ENCODE peak calls at places on chromosome 18, in eight cellular contexts. J is H1, F is tibial nerve, C is ovary, U is sigmoid colon, R is A549, K is K562, A is suprapubic skin. S is an unnamed sample.

GRCh38 chr18:79627750-79628294 is 51.8 kb upstream of the CTDP1 start:
- DNase-seq in J (no peak), F (no peak), C (no peak), U (peak), R (no peak), K (no peak), A (no peak), S (no peak)

GRCh38 chr18:36333418-36333817 is 35.9 kb downstream of the FHOD3 start:
- DNase-seq in J (no peak), F (no peak), C (no peak), U (no peak), R (no peak), K (no peak), A (no peak), S (no peak)

GRCh38 chr18:33560686-33561370 is 17.2 kb upstream of the ASXL3 start:
- DNase-seq in J (no peak), F (no peak), C (no peak), U (no peak), R (no peak), K (no peak), A (no peak), S (no peak)

GRCh38 chr18:68177807-68178702 is 536.9 kb downstream of the TMX3 start:
- DNase-seq in J (no peak), F (no peak), C (no peak), U (no peak), R (no peak), K (no peak), A (no peak), S (no peak)

GRCh38 chr18:49857708-49858107 is 44.4 kb upstream of the ACAA2 start:
- DNase-seq in J (no peak), F (no peak), C (no peak), U (no peak), R (no peak), K (no peak), A (no peak), S (no peak)

GRCh38 chr18:67766930-67767329 is 250.4 kb upstream of the DSEL start:
- DNase-seq in J (no peak), F (no peak), C (no peak), U (no peak), R (no peak), K (no peak), A (no peak), S (no peak)

GRCh38 chr18:37421349-37422080 is 144.1 kb downstream of the CELF4 start:
- DNase-seq in J (no peak), F (no peak), C (no peak), U (no peak), R (no peak), K (no peak), A (no peak), S (no peak)

GRCh38 chr18:54888378-54888777 is 60.1 kb downstream of the RAB27B start:
- DNase-seq in J (no peak), F (no peak), C (no peak), U (no peak), R (no peak), K (no peak), A (no peak), S (no peak)

GRCh38 chr18:5304232-5304631 is 8.7 kb upstream of the ZBTB14 start:
- DNase-seq in J (no peak), F (no peak), C (no peak), U (no peak), R (no peak), K (no peak), A (no peak), S (no peak)

GRCh38 chr18:49623571-49623970 is 61.7 kb downstream of the LIPG start:
- DNase-seq in J (no peak), F (no peak), C (no peak), U (no peak), R (no peak), K (no peak), A (no peak), S (no peak)

GRCh38 chr18:77316641-77317040 is 67.0 kb downstream of the GALR1 start:
- DNase-seq in J (no peak), F (no peak), C (no peak), U (no peak), R (no peak), K (no peak), A (no peak), S (no peak)

GRCh38 chr18:79010802-79011201 is 31.2 kb downstream of the SALL3 start:
- DNase-seq in J (no peak), F (no peak), C (no peak), U (no peak), R (no peak), K (no peak), A (no peak), S (no peak)

GRCh38 chr18:55907352-55908045 is 319.5 kb upstream of the TCF4 start:
- DNase-seq in J (no peak), F (no peak), C (peak), U (no peak), R (no peak), K (no peak), A (no peak), S (no peak)
- H3K4me3 ChIP-seq in J (no peak), F (no peak), C (no peak), U (no peak), R (no peak), K (no peak), A (no peak), S (no peak)

DNA sequence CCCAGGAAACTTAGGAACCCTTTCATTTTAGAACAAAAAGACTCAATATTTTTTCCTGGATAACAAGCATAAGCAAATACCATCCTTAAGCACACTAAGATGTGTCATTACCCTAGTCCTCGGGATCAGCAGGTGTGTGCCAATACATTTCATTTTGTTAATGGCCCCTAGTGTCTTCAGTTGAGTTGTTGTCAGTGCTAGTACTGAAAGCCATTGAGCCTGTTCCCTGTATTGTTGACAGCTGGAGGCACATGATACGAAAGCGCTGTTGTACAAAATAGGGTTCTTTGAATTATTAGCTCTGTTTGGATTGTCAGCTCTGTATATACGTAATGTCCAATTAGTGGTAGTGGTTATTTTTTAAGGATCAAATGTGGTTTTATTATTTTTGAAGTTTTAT is 29.5 kb downstream of the VAPA start:
- DNase-seq in J (no peak), F (no peak), C (no peak), U (no peak), R (no peak), K (no peak), A (no peak), S (no peak)
- TF ChIP-seq EP300 in J (no peak), F (no peak), C (no peak), U (no peak), R (no peak), K (no peak), A (no peak), S (no peak)

DNA sequence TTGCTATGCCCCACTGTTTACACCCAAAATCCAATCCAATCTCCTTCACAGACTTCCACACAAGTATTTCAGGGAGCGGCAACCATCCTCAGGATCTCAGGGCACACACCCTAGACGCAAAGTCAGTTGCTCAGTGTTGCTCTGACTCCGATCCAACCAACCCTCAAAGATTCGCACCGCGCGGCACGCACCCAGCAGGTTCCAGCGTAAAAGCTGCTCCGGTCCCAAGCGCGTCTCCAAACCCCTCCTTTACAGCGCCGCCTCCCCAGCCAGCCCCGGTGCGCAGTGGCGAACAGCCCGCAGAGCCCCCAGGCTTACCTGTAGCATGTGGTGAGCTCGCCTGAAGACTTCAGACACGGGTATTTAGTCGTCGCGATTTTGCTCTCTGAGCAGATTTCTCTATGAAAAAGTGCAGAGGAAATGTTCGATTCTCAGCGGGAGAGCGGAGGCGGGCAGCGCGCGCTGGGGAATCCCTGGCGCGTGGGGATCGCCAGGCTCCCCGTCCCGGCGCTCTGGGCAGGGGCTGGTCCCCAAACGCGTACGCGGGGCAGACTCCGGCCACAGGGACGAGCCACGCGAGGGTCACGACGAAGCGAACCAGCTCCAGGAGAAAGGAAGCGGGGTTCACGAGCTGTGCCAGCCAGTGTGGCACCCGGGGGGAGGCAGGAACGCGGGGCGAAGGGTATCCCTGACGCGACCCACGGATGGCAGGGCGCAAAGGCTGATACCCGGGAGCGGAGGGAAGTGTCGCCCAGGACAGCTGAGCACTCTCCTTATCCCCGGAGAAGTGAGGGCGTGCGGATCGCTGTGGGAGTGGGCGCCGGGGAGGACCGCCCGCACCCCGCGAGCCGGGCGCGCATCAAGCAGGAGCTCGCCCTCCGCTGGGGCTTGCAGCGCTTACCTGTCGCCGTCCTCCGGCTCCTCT is 650 bp downstream of the CCBE1 start:
- DNase-seq in J (peak), F (no peak), C (peak), U (peak), R (no peak), K (no peak), A (no peak), S (peak)
- H3K4me3 ChIP-seq in J (peak), F (no peak), C (peak), U (peak), R (peak), K (no peak), A (peak), S (peak)

GRCh38 chr18:9869713-9870430 is 15.9 kb upstream of the TXNDC2 start:
- DNase-seq in J (no peak), F (no peak), C (peak), U (no peak), R (peak), K (peak), A (no peak), S (peak)

GRCh38 chr18:9868857-9869712 is 16.7 kb upstream of the TXNDC2 start:
- DNase-seq in J (no peak), F (no peak), C (no peak), U (no peak), R (no peak), K (no peak), A (no peak), S (peak)

GRCh38 chr18:9872823-9873222 is 12.9 kb upstream of the TXNDC2 start:
- DNase-seq in J (no peak), F (no peak), C (no peak), U (no peak), R (no peak), K (no peak), A (no peak), S (no peak)

GRCh38 chr18:9871244-9871746 is 14.5 kb upstream of the TXNDC2 start:
- DNase-seq in J (no peak), F (no peak), C (no peak), U (no peak), R (no peak), K (no peak), A (no peak), S (no peak)

DNA sequence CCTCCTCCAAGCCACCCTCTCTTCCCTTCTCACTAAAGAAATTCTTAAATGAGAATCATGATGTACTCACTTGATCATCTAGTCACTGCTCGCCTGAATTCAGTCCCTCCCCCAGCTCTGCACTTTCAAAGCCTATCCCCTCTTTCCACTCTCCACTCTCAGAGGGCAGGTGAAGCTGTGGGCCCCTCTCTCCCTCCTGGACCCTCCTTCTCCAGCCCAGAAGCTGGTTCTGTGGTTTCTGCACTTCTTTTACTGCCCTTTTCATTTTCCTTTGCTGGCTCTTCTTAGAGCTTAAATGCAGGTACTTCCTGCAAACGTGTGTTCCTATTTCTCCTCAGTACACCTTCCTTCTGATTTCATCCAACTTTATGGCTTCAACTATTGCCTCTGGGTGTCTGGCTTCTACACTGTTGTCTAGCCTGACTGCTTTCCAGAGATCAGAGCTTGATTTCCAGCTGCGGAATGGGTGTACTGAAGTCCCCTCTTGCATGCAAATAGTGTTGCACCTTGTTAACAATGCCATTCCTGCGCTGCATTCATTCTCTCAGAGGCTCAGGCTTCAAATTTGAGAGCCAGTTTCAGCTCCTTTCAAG is 15.2 kb upstream of the TXNDC2 start:
- DNase-seq in J (no peak), F (no peak), C (no peak), U (no peak), R (no peak), K (no peak), A (no peak), S (no peak)
- TF ChIP-seq EP300 in J (no peak), F (no peak), C (no peak), U (no peak), R (no peak), K (no peak), A (no peak), S (no peak)

DNA sequence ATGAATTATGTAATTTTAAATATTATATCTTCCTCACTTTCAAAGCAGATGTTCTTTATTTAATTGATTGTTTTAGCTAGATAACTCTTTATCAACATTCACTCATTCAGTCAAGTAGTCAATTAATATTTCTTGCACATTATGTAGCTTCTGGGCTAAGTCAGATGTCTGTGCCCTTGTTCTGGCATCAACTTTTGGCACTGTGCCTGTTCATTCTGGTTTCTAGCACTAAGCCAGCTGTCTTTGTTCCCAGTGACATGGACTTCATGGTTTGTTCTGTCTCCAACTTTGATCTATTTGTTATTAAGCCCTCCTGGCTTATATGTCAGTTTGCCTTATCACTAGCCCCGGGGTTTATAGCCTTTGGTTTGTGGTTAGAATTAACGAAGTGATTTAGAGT is 247.9 kb upstream of the SYT4 start:
- DNase-seq in J (no peak), F (no peak), C (no peak), U (no peak), R (no peak), K (no peak), A (no peak), S (no peak)
- H3K4me3 ChIP-seq in J (no peak), F (no peak), C (no peak), U (no peak), R (no peak), K (no peak), A (no peak), S (no peak)

DNA sequence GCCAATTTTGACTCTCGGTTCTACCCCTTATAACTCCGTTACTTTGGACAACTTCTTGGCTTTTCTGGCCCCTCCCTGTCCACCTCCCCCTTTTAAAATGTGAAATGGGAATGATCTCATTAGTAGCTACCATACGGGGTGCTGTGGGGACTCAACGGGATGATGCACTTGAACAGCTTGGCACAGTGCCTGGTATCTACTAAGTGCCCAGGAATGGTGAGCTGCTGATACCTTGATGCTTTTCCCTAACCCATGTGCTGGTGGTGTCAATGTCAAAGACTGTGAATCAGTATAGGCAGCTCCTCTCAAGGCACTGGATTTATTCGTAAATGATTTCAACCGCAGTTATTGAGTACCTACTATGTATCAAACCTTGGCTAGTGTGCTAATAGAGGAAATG is 204.2 kb downstream of the LOXHD1 start:
- DNase-seq in J (no peak), F (no peak), C (no peak), U (no peak), R (no peak), K (no peak), A (no peak), S (no peak)
- TF ChIP-seq EP300 in J (no peak), F (no peak), C (no peak), U (no peak), R (no peak), K (no peak), A (no peak), S (no peak)

GRCh38 chr18:24426073-24426397 is 435 bp upstream of the IMPACT start:
- DNase-seq in J (no peak), F (no peak), C (no peak), U (no peak), R (no peak), K (no peak), A (no peak), S (no peak)

GRCh38 chr18:24426398-24427294 is at the start of gene IMPACT:
- DNase-seq in J (peak), F (peak), C (peak), U (peak), R (peak), K (peak), A (peak), S (peak)

GRCh38 chr18:24428709-24429108 is 2.2 kb downstream of the IMPACT start:
- DNase-seq in J (no peak), F (no peak), C (no peak), U (no peak), R (no peak), K (no peak), A (no peak), S (no peak)

GRCh38 chr18:24429188-24429587 is 2.7 kb downstream of the IMPACT start:
- DNase-seq in J (no peak), F (no peak), C (no peak), U (no peak), R (no peak), K (no peak), A (no peak), S (no peak)

DNA sequence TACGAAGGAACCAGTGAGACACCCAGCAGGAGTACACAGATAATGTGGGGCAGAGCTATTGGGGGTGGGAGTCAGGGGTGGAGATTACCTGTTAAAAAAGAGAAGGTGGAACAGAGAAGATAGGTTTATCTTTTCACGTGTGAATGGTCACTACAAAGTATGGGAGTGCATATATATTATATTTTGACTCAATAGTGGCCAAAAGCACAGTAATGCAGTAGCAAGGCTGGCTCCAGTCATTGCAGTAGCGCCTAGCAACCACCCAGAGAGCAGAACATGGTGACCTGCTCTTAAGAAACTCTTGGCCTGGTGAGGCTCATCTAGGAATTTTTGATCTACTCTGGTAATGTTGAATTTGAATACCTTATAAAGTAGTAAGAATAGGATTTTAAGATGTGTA is 1.0 kb downstream of the IMPACT start:
- DNase-seq in J (no peak), F (no peak), C (no peak), U (no peak), R (no peak), K (no peak), A (no peak), S (no peak)
- H3K4me3 ChIP-seq in J (peak), F (no peak), C (peak), U (peak), R (peak), K (peak), A (peak), S (no peak)

DNA sequence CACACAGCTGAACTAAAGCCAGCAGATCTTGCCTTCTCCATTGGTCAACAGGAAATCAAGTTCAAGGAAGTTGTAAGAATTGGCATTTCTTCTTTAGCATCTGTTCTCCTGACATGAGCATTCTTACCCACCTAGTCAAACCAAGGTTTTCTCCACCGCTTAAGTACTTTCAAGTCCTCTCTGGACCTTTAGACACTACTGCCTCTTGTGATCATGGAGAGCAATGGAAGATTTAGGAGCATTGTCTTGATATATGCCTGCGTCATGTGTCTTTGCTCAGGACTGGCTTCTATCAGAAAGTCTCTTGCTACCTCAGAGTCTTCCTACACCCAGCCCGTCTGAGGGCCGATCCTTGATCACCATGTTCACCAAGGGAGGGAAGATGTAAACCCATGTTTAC is 262.2 kb downstream of the PHLPP1 start:
- DNase-seq in J (no peak), F (no peak), C (no peak), U (no peak), R (no peak), K (no peak), A (no peak), S (no peak)
- TF ChIP-seq EP300 in J (no peak), F (no peak), C (no peak), U (no peak), R (no peak), K (no peak), A (no peak), S (no peak)

DNA sequence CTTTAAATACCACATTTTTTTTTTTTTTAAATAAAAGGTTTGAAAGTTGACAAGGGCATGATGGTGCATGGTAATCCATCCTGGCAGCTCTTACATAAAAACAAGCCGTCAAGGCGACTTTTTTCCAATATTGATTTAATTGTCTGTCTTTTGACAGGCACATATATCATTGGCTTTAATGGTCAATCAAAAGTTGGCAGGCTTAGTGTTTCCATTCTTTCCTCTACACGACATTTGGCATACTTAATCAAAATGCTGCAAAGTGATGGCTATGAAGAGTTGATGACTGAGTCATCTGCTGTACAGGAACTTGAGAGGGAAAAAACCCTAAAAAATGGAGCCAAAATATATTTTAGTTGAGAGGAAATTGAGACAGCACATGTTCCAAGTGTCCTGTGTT is 3.0 kb downstream of the TSHZ1 start:
- DNase-seq in J (no peak), F (no peak), C (no peak), U (no peak), R (no peak), K (no peak), A (no peak), S (no peak)
- H3K4me3 ChIP-seq in J (no peak), F (no peak), C (peak), U (no peak), R (no peak), K (no peak), A (no peak), S (no peak)

S was measured in transverse colon.